ENCODE peak calls at places on chromosomes 16 and 17, in ten cellular contexts. Y is sigmoid colon, U is upper lobe of right lung, X is PC-3, Z is Caco-2, K is fibroblast of lung, P is right lobe of liver, A is ascending aorta, Q is heart left ventricle, L is body of pancreas. G is an unnamed sample. For H3K27me3, the result is how much of the 10 kb centered on the place peaks cover.

GRCh38 chr16:46916980-46917379 is 32.8 kb downstream of the GPT2 start:
- DNase-seq in Y (no peak), U (no peak), X (no peak), Z (no peak), K (no peak), P (no peak), A (no peak), Q (no peak), L (no peak), G (no peak)

GRCh38 chr17:32551186-32551955 is 64.6 kb downstream of the CDK5R1 start:
- DNase-seq in Y (no peak), U (no peak), X (peak), Z (no peak), K (peak), P (no peak), A (no peak), Q (no peak), L (no peak), G (no peak)

GRCh38 chr16:69934044-69934443 is 17.1 kb upstream of the CLEC18A start:
- DNase-seq in Y (no peak), U (no peak), X (no peak), Z (no peak), K (no peak), P (no peak), A (no peak), Q (no peak), L (no peak), G (no peak)

GRCh38 chr17:49218941-49219913 is 8.7 kb downstream of the ABI3 start:
- DNase-seq in Y (no peak), U (peak), X (no peak), Z (peak), K (no peak), P (peak), A (no peak), Q (peak), L (no peak), G (no peak)

GRCh38 chr17:80649672-80650338 is 105.2 kb downstream of the RPTOR start:
- DNase-seq in Y (no peak), U (no peak), X (peak), Z (peak), K (peak), P (peak), A (no peak), Q (peak), L (peak), G (peak)

GRCh38 chr17:77842148-77842905 is 116.2 kb upstream of the TNRC6C start:
- DNase-seq in Y (peak), U (peak), X (peak), Z (no peak), K (peak), P (peak), A (no peak), Q (no peak), L (no peak), G (no peak)

GRCh38 chr16:69084301-69084700 is 21.2 kb upstream of the HAS3 start:
- DNase-seq in Y (no peak), U (no peak), X (no peak), Z (no peak), K (peak), P (no peak), A (no peak), Q (no peak), L (no peak), G (no peak)

GRCh38 chr16:8676737-8677375 is 2.4 kb downstream of the ABAT start:
- DNase-seq in Y (no peak), U (no peak), X (no peak), Z (no peak), K (no peak), P (no peak), A (no peak), Q (no peak), L (no peak), G (no peak)

GRCh38 chr17:49915670-49916069 is 53.3 kb upstream of the DLX4 start:
- DNase-seq in Y (no peak), U (no peak), X (no peak), Z (peak), K (no peak), P (no peak), A (no peak), Q (no peak), L (no peak), G (no peak)

GRCh38 chr17:22492331-22492730 is 800.0 kb downstream of the KCNJ18 start:
- DNase-seq in Y (no peak), U (no peak), X (no peak), Z (no peak), K (no peak), P (no peak), A (no peak), Q (no peak), L (no peak), G (no peak)

GRCh38 chr16:21101631-21102420 is 48.8 kb downstream of the DNAH3 start:
- DNase-seq in Y (no peak), U (no peak), X (peak), Z (peak), K (peak), P (no peak), A (no peak), Q (no peak), L (peak), G (no peak)

GRCh38 chr17:2157081-2157480 is 102.2 kb downstream of the HIC1 start:
- DNase-seq in Y (peak), U (no peak), X (no peak), Z (no peak), K (peak), P (no peak), A (no peak), Q (no peak), L (no peak), G (no peak)

GRCh38 chr16:88076211-88076931 is 125.1 kb downstream of the BANP start:
- DNase-seq in Y (no peak), U (no peak), X (no peak), Z (no peak), K (no peak), P (no peak), A (no peak), Q (no peak), L (peak), G (no peak)

GRCh38 chr17:16391451-16391850 is 10.6 kb downstream of the UBB start:
- DNase-seq in Y (no peak), U (no peak), X (no peak), Z (no peak), K (no peak), P (no peak), A (no peak), Q (no peak), L (no peak), G (no peak)

GRCh38 chr16:17105239-17105721 is 365.5 kb downstream of the XYLT1 start:
- DNase-seq in Y (no peak), U (no peak), X (no peak), Z (no peak), K (peak), P (no peak), A (no peak), Q (no peak), L (no peak), G (no peak)

GRCh38 chr17:4956493-4957061 is 5.7 kb downstream of the ENO3 start:
- DNase-seq in Y (no peak), U (peak), X (no peak), Z (no peak), K (no peak), P (no peak), A (no peak), Q (no peak), L (peak), G (no peak)

GRCh38 chr17:50765454-50766221 is 1.7 kb downstream of the ANKRD40CL start:
- DNase-seq in Y (no peak), U (no peak), X (no peak), Z (peak), K (no peak), P (peak), A (no peak), Q (no peak), L (no peak), G (no peak)

GRCh38 chr16:72298947-72299346 is 127.0 kb upstream of the PMFBP1 start:
- DNase-seq in Y (no peak), U (no peak), X (no peak), Z (no peak), K (no peak), P (no peak), A (no peak), Q (no peak), L (no peak), G (no peak)

GRCh38 chr17:27506348-27507218 is 50.3 kb downstream of the KSR1 start:
- DNase-seq in Y (no peak), U (no peak), X (peak), Z (peak), K (peak), P (no peak), A (no peak), Q (no peak), L (no peak), G (no peak)

GRCh38 chr16:1150511-1150982 is 2.4 kb upstream of the CACNA1H start:
- DNase-seq in Y (no peak), U (no peak), X (peak), Z (no peak), K (peak), P (no peak), A (no peak), Q (no peak), L (no peak), G (no peak)

GRCh38 chr16:53372942-53373871 is 61.1 kb upstream of the RBL2 start:
- DNase-seq in Y (no peak), U (peak), X (peak), Z (peak), K (no peak), P (peak), A (no peak), Q (peak), L (peak), G (no peak)

DNA sequence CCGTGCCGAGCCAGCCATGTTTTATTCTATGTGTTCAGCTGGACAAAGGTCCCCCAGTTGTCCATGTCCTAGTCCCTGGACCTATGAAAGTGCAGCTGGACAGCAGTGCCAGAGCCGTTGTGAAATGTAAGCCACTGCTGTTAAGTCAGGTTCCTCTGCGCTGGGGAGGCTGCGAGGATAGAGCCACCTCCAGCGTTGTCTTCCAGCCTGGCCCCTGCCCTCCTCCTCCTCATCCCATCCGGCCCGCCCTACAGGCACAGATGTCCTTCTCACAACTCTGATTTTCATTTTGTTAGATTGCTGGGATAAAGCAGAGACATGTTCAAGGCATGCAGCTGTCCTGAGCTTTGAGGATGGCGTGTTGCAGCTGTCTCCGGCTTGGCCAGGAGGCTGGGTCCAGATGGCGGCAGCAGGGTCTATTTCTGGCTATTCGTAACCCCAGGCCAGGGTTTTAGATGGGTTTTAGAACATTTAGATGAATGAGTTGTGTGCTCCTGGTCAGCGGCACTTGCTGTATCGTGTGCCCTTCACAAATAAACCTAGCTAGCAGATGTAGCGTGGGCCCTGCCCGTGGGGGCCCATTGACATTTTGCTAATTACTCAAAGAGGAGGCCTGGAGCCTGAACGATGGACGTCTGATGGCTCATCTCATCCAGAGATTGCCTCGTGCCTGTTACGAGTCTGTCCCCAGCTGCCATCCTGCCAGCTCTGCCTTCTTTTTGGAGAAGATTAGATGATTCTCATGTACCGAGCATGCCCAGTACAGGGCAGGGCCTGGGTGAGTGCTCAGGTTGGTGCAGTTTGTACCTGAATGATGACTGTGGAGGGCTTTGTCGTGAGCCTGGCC is 185.8 kb downstream of the LAT start:
- DNase-seq in Y (no peak), U (no peak), X (no peak), Z (no peak), K (no peak), P (no peak), A (no peak), Q (no peak), L (no peak), G (no peak)
- TF ChIP-seq CTCF in Y (no peak), U (no peak), X (no peak), Z (no peak), K (no peak), P (no peak), A (no peak), Q (no peak), L (no peak), G (no peak)

DNA sequence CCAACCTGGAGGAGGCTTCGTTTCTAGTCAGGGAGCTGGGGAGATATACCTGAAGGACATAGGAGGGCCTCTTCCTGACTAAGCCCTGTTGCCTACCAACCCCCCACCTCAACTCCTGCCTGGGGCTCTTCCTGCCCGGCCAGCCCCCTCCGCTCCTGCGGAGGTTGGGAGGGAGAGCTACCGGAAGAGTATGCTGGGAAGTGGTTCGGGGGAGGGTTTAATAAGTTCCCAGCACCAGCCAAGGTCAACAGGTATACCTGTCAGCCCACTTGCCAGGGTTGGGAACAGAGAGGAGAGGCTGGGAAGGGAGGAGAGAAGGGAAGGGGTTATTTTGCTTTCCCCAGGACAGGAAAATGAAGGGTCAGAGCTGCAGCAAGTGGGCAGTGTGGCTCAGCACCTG is 4.7 kb downstream of the PPP1R1B start:
- DNase-seq in Y (no peak), U (peak), X (peak), Z (no peak), K (no peak), P (no peak), A (no peak), Q (no peak), L (peak), G (no peak)
- H3K27me3 ChIP-seq in Y (under half), U (under half), X (under half), Z (under half), K (under half), P (under half), A (under half), Q (under half), L (under half), G (half or more)

GRCh38 chr16:19555938-19556778 is 655 bp downstream of the VPS35L start:
- DNase-seq in Y (no peak), U (no peak), X (peak), Z (no peak), K (peak), P (no peak), A (no peak), Q (no peak), L (no peak), G (no peak)
- TF ChIP-seq CTCF in Y (no peak), U (peak), X (no peak), Z (no peak), K (peak), P (no peak), A (peak), Q (no peak), L (no peak), G (no peak)

GRCh38 chr17:45849536-45849990 is 4.9 kb downstream of the SPPL2C start:
- DNase-seq in Y (no peak), U (no peak), X (no peak), Z (no peak), K (no peak), P (no peak), A (no peak), Q (no peak), L (no peak), G (no peak)
- H3K27me3 ChIP-seq in Y (under half), U (under half), X (under half), Z (under half), K (under half), P (under half), A (under half), Q (under half), L (under half), G (under half)

DNA sequence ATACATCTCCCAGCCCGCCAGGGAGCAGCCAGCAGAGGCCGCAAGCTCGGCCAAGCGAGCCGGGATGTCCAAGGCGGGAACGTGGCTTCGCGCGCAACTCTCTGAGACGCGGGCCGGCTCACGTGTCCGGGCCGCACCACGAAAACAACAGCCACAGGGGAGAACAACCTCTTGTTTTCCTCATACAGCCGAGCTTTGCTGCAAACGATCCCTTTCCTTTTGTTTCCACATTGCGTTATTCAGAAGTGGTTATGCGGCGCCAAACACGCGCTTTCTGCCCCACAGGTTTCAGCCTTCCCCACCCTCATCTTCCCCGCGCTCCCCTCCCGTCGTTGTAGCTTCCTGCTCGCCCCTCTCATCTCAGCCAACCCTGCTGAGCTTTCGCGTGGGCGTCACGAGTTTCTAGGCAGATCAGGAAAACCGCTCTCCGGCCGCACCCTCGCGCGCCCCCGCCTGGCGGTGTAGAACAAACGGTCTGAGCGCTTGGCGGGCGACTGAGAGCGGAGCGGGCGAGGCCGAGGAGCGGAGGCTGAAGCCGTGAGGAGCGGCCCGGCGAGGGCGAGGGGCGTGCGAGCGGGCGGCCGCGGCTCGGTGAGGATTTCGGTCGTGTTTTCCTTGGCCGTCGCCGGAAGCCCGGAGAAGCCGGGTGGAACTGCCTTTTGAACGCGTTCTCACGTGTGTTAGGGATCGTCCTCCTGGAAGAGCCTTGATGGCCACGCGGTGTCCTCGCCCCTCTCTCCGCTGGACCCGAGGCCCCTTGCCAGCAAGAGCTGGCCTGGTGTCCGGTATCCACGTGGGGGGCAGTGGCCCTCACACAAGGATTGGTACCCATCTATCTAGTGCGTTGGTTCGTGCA is 6.6 kb upstream of the SMARCD2 start:
- DNase-seq in Y (peak), U (peak), X (peak), Z (peak), K (peak), P (peak), A (peak), Q (peak), L (peak), G (peak)
- TF ChIP-seq CTCF in Y (peak), U (peak), X (peak), Z (peak), K (peak), P (peak), A (peak), Q (peak), L (peak), G (peak)

GRCh38 chr17:42027540-42027889 is 7.6 kb downstream of the NKIRAS2 start:
- DNase-seq in Y (no peak), U (no peak), X (no peak), Z (no peak), K (no peak), P (no peak), A (no peak), Q (no peak), L (no peak), G (no peak)
- H3K27me3 ChIP-seq in Y (under half), U (under half), X (under half), Z (under half), K (under half), P (under half), A (under half), Q (under half), L (under half), G (under half)

GRCh38 chr17:44378171-44378705 is 11.2 kb downstream of the ITGA2B start:
- DNase-seq in Y (no peak), U (peak), X (no peak), Z (no peak), K (no peak), P (no peak), A (no peak), Q (no peak), L (no peak), G (no peak)

GRCh38 chr17:44374306-44375195 is 10.9 kb upstream of the FAM171A2 start:
- DNase-seq in Y (no peak), U (no peak), X (no peak), Z (no peak), K (no peak), P (no peak), A (no peak), Q (no peak), L (no peak), G (no peak)

GRCh38 chr17:44376779-44377178 is 12.7 kb downstream of the ITGA2B start:
- DNase-seq in Y (no peak), U (peak), X (no peak), Z (no peak), K (no peak), P (no peak), A (no peak), Q (no peak), L (no peak), G (no peak)

GRCh38 chr17:44375196-44376017 is 11.8 kb upstream of the FAM171A2 start:
- DNase-seq in Y (no peak), U (no peak), X (no peak), Z (no peak), K (no peak), P (no peak), A (no peak), Q (no peak), L (no peak), G (no peak)

GRCh38 chr17:44376124-44376523 is 12.5 kb upstream of the FAM171A2 start:
- DNase-seq in Y (peak), U (no peak), X (peak), Z (no peak), K (no peak), P (no peak), A (no peak), Q (peak), L (no peak), G (no peak)
- TF ChIP-seq CTCF in Y (no peak), U (peak), X (peak), Z (peak), K (peak), P (peak), A (no peak), Q (peak), L (no peak), G (peak)

GRCh38 chr17:57485566-57485865 is 229.2 kb downstream of the MSI2 start:
- DNase-seq in Y (no peak), U (no peak), X (no peak), Z (no peak), K (peak), P (no peak), A (no peak), Q (no peak), L (no peak), G (no peak)
- H3K27me3 ChIP-seq in Y (under half), U (under half), X (under half), Z (under half), K (under half), P (under half), A (under half), Q (under half), L (under half), G (under half)